ENCODE peak calls at places on chromosomes 7 and 10, in four cellular contexts. One of them, this sample, is unnamed.

GRCh38 chr10:46091834-46092522 is 45.9 kb upstream of the MSMB start:
- DNase-seq in IMR-90: no peak
- DNase-seq in psoas muscle: no peak
- DNase-seq in CD8-positive, alpha-beta memory T cell: no peak
- DNase-seq in this sample: peak

GRCh38 chr10:29657719-29658274 is 23.0 kb upstream of the SVIL start:
- DNase-seq in psoas muscle: no peak
- DNase-seq in IMR-90: no peak
- DNase-seq in CD8-positive, alpha-beta memory T cell: no peak
- DNase-seq in this sample: no peak

GRCh38 chr7:132469681-132470080 is 106.6 kb downstream of the PLXNA4 start:
- DNase-seq in IMR-90: no peak
- DNase-seq in psoas muscle: no peak
- DNase-seq in CD8-positive, alpha-beta memory T cell: no peak
- DNase-seq in this sample: no peak

GRCh38 chr10:4372601-4373000 is 453.4 kb upstream of the AKR1E2 start:
- DNase-seq in psoas muscle: no peak
- DNase-seq in CD8-positive, alpha-beta memory T cell: no peak
- DNase-seq in IMR-90: peak
- DNase-seq in this sample: no peak

GRCh38 chr7:132609906-132610520 is 33.7 kb upstream of the PLXNA4 start:
- DNase-seq in IMR-90: no peak
- DNase-seq in CD8-positive, alpha-beta memory T cell: no peak
- DNase-seq in psoas muscle: no peak
- DNase-seq in this sample: no peak

GRCh38 chr10:76684968-76685367 is 952.6 kb downstream of the KCNMA1 start:
- DNase-seq in CD8-positive, alpha-beta memory T cell: no peak
- DNase-seq in psoas muscle: no peak
- DNase-seq in IMR-90: no peak
- DNase-seq in this sample: no peak

GRCh38 chr10:123847686-123848432 is 43.7 kb downstream of the CPXM2 start:
- DNase-seq in IMR-90: no peak
- DNase-seq in CD8-positive, alpha-beta memory T cell: no peak
- DNase-seq in psoas muscle: no peak
- DNase-seq in this sample: no peak

GRCh38 chr7:120841608-120842007 is 16.3 kb downstream of the TSPAN12 start:
- DNase-seq in IMR-90: no peak
- DNase-seq in psoas muscle: no peak
- DNase-seq in CD8-positive, alpha-beta memory T cell: no peak
- DNase-seq in this sample: no peak

GRCh38 chr10:24231200-24231599 is 22.3 kb downstream of the KIAA1217 start:
- DNase-seq in CD8-positive, alpha-beta memory T cell: no peak
- DNase-seq in psoas muscle: no peak
- DNase-seq in IMR-90: no peak
- DNase-seq in this sample: no peak

GRCh38 chr7:142391191-142391992 is 133.5 kb upstream of the PRSS58 start:
- DNase-seq in IMR-90: peak
- DNase-seq in CD8-positive, alpha-beta memory T cell: peak
- DNase-seq in psoas muscle: no peak
- DNase-seq in this sample: no peak

GRCh38 chr10:44853148-44853734 is 57.9 kb upstream of the TMEM72 start:
- DNase-seq in psoas muscle: no peak
- DNase-seq in CD8-positive, alpha-beta memory T cell: no peak
- DNase-seq in IMR-90: peak
- DNase-seq in this sample: no peak

GRCh38 chr7:119197172-119197871 is 972.8 kb downstream of the ANKRD7 start:
- DNase-seq in psoas muscle: no peak
- DNase-seq in CD8-positive, alpha-beta memory T cell: no peak
- DNase-seq in IMR-90: no peak
- DNase-seq in this sample: no peak

GRCh38 chr10:88004451-88004850 is 141.0 kb downstream of the PTEN start:
- DNase-seq in CD8-positive, alpha-beta memory T cell: no peak
- DNase-seq in psoas muscle: no peak
- DNase-seq in IMR-90: peak
- DNase-seq in this sample: no peak

GRCh38 chr7:71982847-71983246 is 429.3 kb downstream of the CALN1 start:
- DNase-seq in CD8-positive, alpha-beta memory T cell: no peak
- DNase-seq in psoas muscle: no peak
- DNase-seq in IMR-90: no peak
- DNase-seq in this sample: no peak

GRCh38 chr10:80194373-80195045 is 10.8 kb downstream of the ANXA11 start:
- DNase-seq in IMR-90: no peak
- DNase-seq in CD8-positive, alpha-beta memory T cell: no peak
- DNase-seq in psoas muscle: no peak
- DNase-seq in this sample: no peak

GRCh38 chr7:110001254-110001938 is 1089.5 kb upstream of the LRRN3 start:
- DNase-seq in psoas muscle: no peak
- DNase-seq in CD8-positive, alpha-beta memory T cell: no peak
- DNase-seq in IMR-90: no peak
- DNase-seq in this sample: no peak

GRCh38 chr10:109205929-109206585 is 717.3 kb downstream of the XPNPEP1 start:
- DNase-seq in IMR-90: peak
- DNase-seq in psoas muscle: no peak
- DNase-seq in CD8-positive, alpha-beta memory T cell: no peak
- DNase-seq in this sample: peak

GRCh38 chr10:31977440-31978157 is 49.0 kb upstream of the ARHGAP12 start:
- DNase-seq in IMR-90: peak
- DNase-seq in psoas muscle: no peak
- DNase-seq in CD8-positive, alpha-beta memory T cell: no peak
- DNase-seq in this sample: no peak

GRCh38 chr10:22618081-22618785 is 96.1 kb downstream of the PIP4K2A start:
- DNase-seq in IMR-90: peak
- DNase-seq in psoas muscle: no peak
- DNase-seq in CD8-positive, alpha-beta memory T cell: no peak
- DNase-seq in this sample: no peak

GRCh38 chr10:119654540-119654939 is 3.4 kb downstream of the BAG3 start:
- DNase-seq in IMR-90: no peak
- DNase-seq in psoas muscle: peak
- DNase-seq in CD8-positive, alpha-beta memory T cell: no peak
- DNase-seq in this sample: no peak

GRCh38 chr10:60388709-60389241 is 900 bp downstream of the ANK3 start:
- DNase-seq in psoas muscle: no peak
- DNase-seq in CD8-positive, alpha-beta memory T cell: no peak
- DNase-seq in IMR-90: no peak
- DNase-seq in this sample: no peak

GRCh38 chr10:99730026-99730425 is 1.9 kb downstream of the COX15 start:
- DNase-seq in IMR-90: peak
- DNase-seq in CD8-positive, alpha-beta memory T cell: no peak
- DNase-seq in psoas muscle: no peak
- DNase-seq in this sample: no peak

GRCh38 chr10:69814251-69814650 is 12.5 kb downstream of the COL13A1 start:
- DNase-seq in CD8-positive, alpha-beta memory T cell: no peak
- DNase-seq in psoas muscle: no peak
- DNase-seq in IMR-90: no peak
- DNase-seq in this sample: no peak

GRCh38 chr7:5614579-5614978 is 166.9 kb downstream of the RNF216 start:
- DNase-seq in IMR-90: no peak
- DNase-seq in psoas muscle: no peak
- DNase-seq in CD8-positive, alpha-beta memory T cell: no peak
- DNase-seq in this sample: no peak

GRCh38 chr10:1873916-1874315 is 136.6 kb upstream of the ADARB2 start:
- DNase-seq in CD8-positive, alpha-beta memory T cell: no peak
- DNase-seq in psoas muscle: no peak
- DNase-seq in IMR-90: no peak
- DNase-seq in this sample: peak

GRCh38 chr10:48533951-48534720 is 70.7 kb downstream of the ARHGAP22 start:
- DNase-seq in psoas muscle: no peak
- DNase-seq in IMR-90: no peak
- DNase-seq in CD8-positive, alpha-beta memory T cell: no peak
- DNase-seq in this sample: no peak

GRCh38 chr10:119253433-119254174 is 46.2 kb downstream of the GRK5 start:
- DNase-seq in CD8-positive, alpha-beta memory T cell: no peak
- DNase-seq in IMR-90: peak
- DNase-seq in psoas muscle: peak
- DNase-seq in this sample: no peak

GRCh38 chr10:102631525-102632393 is 12.5 kb upstream of the TRIM8 start:
- DNase-seq in IMR-90: no peak
- DNase-seq in psoas muscle: peak
- DNase-seq in CD8-positive, alpha-beta memory T cell: no peak
- DNase-seq in this sample: no peak

GRCh38 chr10:101453791-101454718 is 100.1 kb downstream of the BTRC start:
- DNase-seq in IMR-90: peak
- DNase-seq in CD8-positive, alpha-beta memory T cell: no peak
- DNase-seq in psoas muscle: no peak
- DNase-seq in this sample: no peak

GRCh38 chr10:97850446-97850845 is 803 bp downstream of the GOLGA7B start:
- DNase-seq in psoas muscle: no peak
- DNase-seq in CD8-positive, alpha-beta memory T cell: peak
- DNase-seq in IMR-90: no peak
- DNase-seq in this sample: no peak

GRCh38 chr7:35253680-35254495 is at the start of gene TBX20:
- DNase-seq in psoas muscle: peak
- DNase-seq in IMR-90: peak
- DNase-seq in CD8-positive, alpha-beta memory T cell: no peak
- DNase-seq in this sample: no peak

GRCh38 chr10:12549297-12549696 is 199.9 kb downstream of the CAMK1D start:
- DNase-seq in psoas muscle: no peak
- DNase-seq in IMR-90: no peak
- DNase-seq in CD8-positive, alpha-beta memory T cell: no peak
- DNase-seq in this sample: no peak

GRCh38 chr10:95837783-95838182 is 70.0 kb upstream of the CC2D2B start:
- DNase-seq in CD8-positive, alpha-beta memory T cell: no peak
- DNase-seq in IMR-90: no peak
- DNase-seq in psoas muscle: no peak
- DNase-seq in this sample: peak

GRCh38 chr10:122126763-122127659 is 138.0 kb downstream of the TACC2 start:
- DNase-seq in CD8-positive, alpha-beta memory T cell: no peak
- DNase-seq in psoas muscle: no peak
- DNase-seq in IMR-90: peak
- DNase-seq in this sample: no peak

GRCh38 chr7:99002146-99002826 is 124.0 kb downstream of the TRRAP start:
- DNase-seq in psoas muscle: no peak
- DNase-seq in CD8-positive, alpha-beta memory T cell: no peak
- DNase-seq in IMR-90: no peak
- DNase-seq in this sample: no peak

GRCh38 chr7:138449580-138449979 is 10.5 kb upstream of the TRIM24 start:
- DNase-seq in psoas muscle: no peak
- DNase-seq in CD8-positive, alpha-beta memory T cell: peak
- DNase-seq in IMR-90: no peak
- DNase-seq in this sample: no peak

GRCh38 chr7:70360557-70360956 is 762.3 kb downstream of the AUTS2 start:
- DNase-seq in IMR-90: no peak
- DNase-seq in CD8-positive, alpha-beta memory T cell: no peak
- DNase-seq in psoas muscle: no peak
- DNase-seq in this sample: no peak

GRCh38 chr7:32501522-32501921 is 6.2 kb downstream of the AVL9 start:
- DNase-seq in IMR-90: peak
- DNase-seq in psoas muscle: no peak
- DNase-seq in CD8-positive, alpha-beta memory T cell: no peak
- DNase-seq in this sample: no peak

GRCh38 chr7:77752016-77752415 is 46.2 kb downstream of the TMEM60 start:
- DNase-seq in psoas muscle: no peak
- DNase-seq in CD8-positive, alpha-beta memory T cell: no peak
- DNase-seq in IMR-90: no peak
- DNase-seq in this sample: no peak

GRCh38 chr10:86415099-86415498 is 48.5 kb upstream of the GRID1 start:
- DNase-seq in IMR-90: no peak
- DNase-seq in psoas muscle: no peak
- DNase-seq in CD8-positive, alpha-beta memory T cell: no peak
- DNase-seq in this sample: no peak

GRCh38 chr10:86411281-86411841 is 44.8 kb upstream of the GRID1 start:
- DNase-seq in psoas muscle: no peak
- DNase-seq in IMR-90: peak
- DNase-seq in CD8-positive, alpha-beta memory T cell: peak
- DNase-seq in this sample: no peak

GRCh38 chr10:86415583-86415982 is 49.0 kb upstream of the GRID1 start:
- DNase-seq in IMR-90: no peak
- DNase-seq in psoas muscle: no peak
- DNase-seq in CD8-positive, alpha-beta memory T cell: no peak
- DNase-seq in this sample: no peak

GRCh38 chr10:86411852-86412550 is 45.4 kb upstream of the GRID1 start:
- DNase-seq in IMR-90: no peak
- DNase-seq in psoas muscle: no peak
- DNase-seq in CD8-positive, alpha-beta memory T cell: no peak
- DNase-seq in this sample: no peak

DNA sequence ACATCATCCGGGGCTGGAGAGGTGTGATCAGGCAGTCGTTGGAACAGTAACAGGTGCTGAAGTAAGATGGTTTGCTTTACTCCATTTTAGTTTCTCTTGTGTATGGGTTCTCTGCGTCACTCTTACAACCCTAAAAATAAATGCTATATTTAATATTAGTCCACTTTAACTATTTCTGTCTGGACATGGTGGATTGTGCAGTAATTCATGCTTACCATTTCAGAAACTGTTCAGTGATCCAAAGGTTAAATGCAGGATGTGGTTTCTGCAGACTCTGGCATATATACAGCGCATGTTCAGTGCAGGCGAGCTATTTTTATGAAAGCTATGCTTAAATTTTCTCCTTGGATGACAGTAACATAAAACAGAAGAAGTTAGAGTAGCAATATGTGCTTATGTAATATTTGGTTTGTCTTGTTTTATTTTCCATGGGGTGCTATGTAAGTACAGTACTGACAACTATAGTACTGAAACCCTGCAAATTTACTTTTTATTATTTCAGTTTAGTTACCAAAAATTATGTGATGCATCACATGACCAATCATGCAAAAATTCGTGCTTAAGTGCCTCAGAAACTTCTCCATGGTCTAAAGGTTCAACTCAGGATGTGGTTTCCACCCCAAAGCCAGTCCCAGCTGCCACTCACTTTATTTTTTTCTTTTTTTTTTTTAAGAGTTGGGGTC is 46.6 kb upstream of the GRID1 start:
- DNase-seq in psoas muscle: no peak
- DNase-seq in IMR-90: peak
- DNase-seq in CD8-positive, alpha-beta memory T cell: peak
- DNase-seq in this sample: peak
- H3K4me3 ChIP-seq in psoas muscle: no peak
- H3K4me3 ChIP-seq in IMR-90: no peak
- H3K4me3 ChIP-seq in CD8-positive, alpha-beta memory T cell: peak
- H3K4me3 ChIP-seq in this sample: peak

GRCh38 chr7:157248659-157249058 is 88.1 kb upstream of the DNAJB6 start:
- DNase-seq in CD8-positive, alpha-beta memory T cell: no peak
- DNase-seq in psoas muscle: no peak
- DNase-seq in IMR-90: no peak
- DNase-seq in this sample: no peak
- H3K4me3 ChIP-seq in CD8-positive, alpha-beta memory T cell: no peak
- H3K4me3 ChIP-seq in psoas muscle: no peak
- H3K4me3 ChIP-seq in IMR-90: no peak
- H3K4me3 ChIP-seq in this sample: no peak

GRCh38 chr10:128047337-128047736 is 78.9 kb downstream of the MKI67 start:
- DNase-seq in IMR-90: no peak
- DNase-seq in CD8-positive, alpha-beta memory T cell: peak
- DNase-seq in psoas muscle: peak
- DNase-seq in this sample: peak
- H3K4me3 ChIP-seq in IMR-90: no peak
- H3K4me3 ChIP-seq in CD8-positive, alpha-beta memory T cell: peak
- H3K4me3 ChIP-seq in psoas muscle: peak
- H3K4me3 ChIP-seq in this sample: peak

GRCh38 chr7:37684927-37685326 is 1.4 kb downstream of the GPR141 start:
- DNase-seq in psoas muscle: no peak
- DNase-seq in IMR-90: no peak
- DNase-seq in CD8-positive, alpha-beta memory T cell: no peak
- DNase-seq in this sample: no peak
- H3K4me3 ChIP-seq in psoas muscle: no peak
- H3K4me3 ChIP-seq in IMR-90: no peak
- H3K4me3 ChIP-seq in CD8-positive, alpha-beta memory T cell: no peak
- H3K4me3 ChIP-seq in this sample: no peak

GRCh38 chr7:600935-601334 is 81.3 kb upstream of the PDGFA start:
- DNase-seq in psoas muscle: no peak
- DNase-seq in CD8-positive, alpha-beta memory T cell: no peak
- DNase-seq in IMR-90: no peak
- DNase-seq in this sample: no peak
- H3K4me3 ChIP-seq in psoas muscle: peak
- H3K4me3 ChIP-seq in CD8-positive, alpha-beta memory T cell: peak
- H3K4me3 ChIP-seq in IMR-90: no peak
- H3K4me3 ChIP-seq in this sample: peak

This sample was measured in GM06990.